ENCODE peak calls at places on chromosomes 7 and 10, in nine cellular contexts. E is AG04450, G is fibroblast of lung, N is A673, T is dorsolateral prefrontal cortex, S is lower lobe of right lung, F is upper lobe of right lung, J is ovary, P is suprapubic skin. R is an unnamed sample.

GRCh38 chr10:89644967-89645741 is at the start of gene PANK1:
- DNase-seq in E (peak), G (peak), N (peak), T (peak), S (peak), F (peak), J (peak), P (peak), R (peak)

GRCh38 chr7:32680259-32681173 is 185.2 kb downstream of the AVL9 start:
- DNase-seq in E (no peak), G (peak), N (no peak), T (no peak), S (no peak), F (no peak), J (no peak), P (no peak), R (no peak)

GRCh38 chr7:157384301-157384700 is 47.5 kb downstream of the DNAJB6 start:
- DNase-seq in E (no peak), G (peak), N (no peak), T (no peak), S (no peak), F (no peak), J (no peak), P (no peak), R (no peak)

GRCh38 chr10:131567279-131568162 is 256.0 kb upstream of the TCERG1L start:
- DNase-seq in E (no peak), G (no peak), N (no peak), T (no peak), S (no peak), F (no peak), J (no peak), P (no peak), R (no peak)

GRCh38 chr7:82335001-82335400 is 108.6 kb downstream of the CACNA2D1 start:
- DNase-seq in E (no peak), G (no peak), N (no peak), T (no peak), S (no peak), F (no peak), J (no peak), P (no peak), R (no peak)

GRCh38 chr10:16989826-16990293 is 139.8 kb downstream of the CUBN start:
- DNase-seq in E (no peak), G (peak), N (peak), T (no peak), S (no peak), F (no peak), J (no peak), P (no peak), R (no peak)

GRCh38 chr7:116726713-116727431 is 54.9 kb downstream of the MET start:
- DNase-seq in E (no peak), G (no peak), N (no peak), T (no peak), S (no peak), F (no peak), J (no peak), P (no peak), R (no peak)

GRCh38 chr10:96501985-96502384 is 11.7 kb downstream of the TLL2 start:
- DNase-seq in E (no peak), G (peak), N (no peak), T (no peak), S (no peak), F (no peak), J (no peak), P (no peak), R (no peak)

GRCh38 chr10:75013522-75013921 is 97.9 kb upstream of the SAMD8 start:
- DNase-seq in E (no peak), G (no peak), N (no peak), T (no peak), S (no peak), F (no peak), J (no peak), P (no peak), R (no peak)

GRCh38 chr7:117619690-117620089 is 139.9 kb downstream of the CFTR start:
- DNase-seq in E (no peak), G (no peak), N (no peak), T (no peak), S (no peak), F (no peak), J (no peak), P (no peak), R (no peak)

GRCh38 chr7:158530800-158531609 is 56.6 kb downstream of the PTPRN2 start:
- DNase-seq in E (no peak), G (no peak), N (no peak), T (no peak), S (no peak), F (no peak), J (no peak), P (no peak), R (no peak)

GRCh38 chr10:12750526-12751201 is 250.8 kb downstream of the CCDC3 start:
- DNase-seq in E (no peak), G (peak), N (no peak), T (no peak), S (no peak), F (no peak), J (no peak), P (no peak), R (no peak)

GRCh38 chr10:124155781-124156401 is 62.5 kb upstream of the CHST15 start:
- DNase-seq in E (no peak), G (peak), N (no peak), T (no peak), S (no peak), F (no peak), J (peak), P (peak), R (peak)

GRCh38 chr10:33722067-33722466 is 387.6 kb upstream of the NRP1 start:
- DNase-seq in E (no peak), G (peak), N (no peak), T (no peak), S (no peak), F (no peak), J (no peak), P (no peak), R (no peak)

GRCh38 chr10:27998178-27998953 is 513 bp downstream of the ODAD2 start:
- DNase-seq in E (no peak), G (peak), N (peak), T (no peak), S (peak), F (peak), J (peak), P (no peak), R (peak)

GRCh38 chr10:72285972-72286521 is 12.3 kb downstream of the DDIT4 start:
- DNase-seq in E (no peak), G (no peak), N (no peak), T (no peak), S (no peak), F (no peak), J (no peak), P (no peak), R (no peak)

GRCh38 chr7:118525020-118525419 is 300.5 kb downstream of the ANKRD7 start:
- DNase-seq in E (no peak), G (no peak), N (no peak), T (no peak), S (no peak), F (no peak), J (no peak), P (no peak), R (no peak)

GRCh38 chr10:28087675-28088351 is 88.9 kb upstream of the ODAD2 start:
- DNase-seq in E (peak), G (peak), N (peak), T (no peak), S (no peak), F (no peak), J (no peak), P (no peak), R (no peak)

GRCh38 chr10:126628746-126629145 is 41.7 kb downstream of the C10orf90 start:
- DNase-seq in E (no peak), G (no peak), N (no peak), T (no peak), S (no peak), F (no peak), J (no peak), P (no peak), R (no peak)

GRCh38 chr7:116210345-116211005 is at the start of gene TES:
- DNase-seq in E (no peak), G (peak), N (peak), T (no peak), S (peak), F (peak), J (peak), P (no peak), R (peak)

GRCh38 chr7:5213286-5213645 is 23.2 kb downstream of the WIPI2 start:
- DNase-seq in E (no peak), G (no peak), N (no peak), T (peak), S (no peak), F (peak), J (peak), P (peak), R (no peak)

GRCh38 chr10:97708976-97709745 is 4.4 kb upstream of the MARVELD1 start:
- DNase-seq in E (peak), G (peak), N (peak), T (peak), S (peak), F (no peak), J (peak), P (no peak), R (peak)

GRCh38 chr10:27446091-27446918 is 57.8 kb upstream of the RAB18 start:
- DNase-seq in E (peak), G (peak), N (peak), T (no peak), S (no peak), F (no peak), J (no peak), P (no peak), R (no peak)

GRCh38 chr7:147419001-147419400 is 1171.6 kb upstream of the C7orf33 start:
- DNase-seq in E (no peak), G (no peak), N (no peak), T (no peak), S (no peak), F (no peak), J (no peak), P (no peak), R (no peak)

GRCh38 chr7:74047804-74048380 is 19.9 kb downstream of the ELN start:
- DNase-seq in E (no peak), G (no peak), N (no peak), T (no peak), S (peak), F (no peak), J (no peak), P (peak), R (no peak)

GRCh38 chr7:5827755-5828154 is 46.3 kb upstream of the RNF216 start:
- DNase-seq in E (no peak), G (no peak), N (peak), T (no peak), S (peak), F (no peak), J (no peak), P (no peak), R (no peak)

GRCh38 chr7:48708635-48709034 is 215.7 kb upstream of the CDC14C start:
- DNase-seq in E (no peak), G (no peak), N (no peak), T (no peak), S (no peak), F (no peak), J (no peak), P (no peak), R (no peak)

GRCh38 chr10:131218811-131219583 is 92.5 kb downstream of the TCERG1L start:
- DNase-seq in E (no peak), G (no peak), N (no peak), T (no peak), S (peak), F (no peak), J (no peak), P (no peak), R (no peak)

GRCh38 chr10:126908729-126909526 is 3.7 kb downstream of the DOCK1 start:
- DNase-seq in E (no peak), G (peak), N (no peak), T (no peak), S (no peak), F (no peak), J (no peak), P (no peak), R (no peak)

GRCh38 chr7:36598056-36598675 is 126.1 kb downstream of the AOAH start:
- DNase-seq in E (no peak), G (peak), N (no peak), T (no peak), S (no peak), F (no peak), J (no peak), P (no peak), R (no peak)

GRCh38 chr10:27285093-27285492 is 44.5 kb upstream of the ACBD5 start:
- DNase-seq in E (no peak), G (no peak), N (peak), T (no peak), S (no peak), F (no peak), J (no peak), P (no peak), R (no peak)

GRCh38 chr10:132231656-132232552 is 45.2 kb downstream of the DPYSL4 start:
- DNase-seq in E (no peak), G (no peak), N (no peak), T (no peak), S (peak), F (no peak), J (no peak), P (no peak), R (no peak)

GRCh38 chr10:126569513-126570447 is 100.7 kb downstream of the C10orf90 start:
- DNase-seq in E (peak), G (peak), N (peak), T (no peak), S (no peak), F (no peak), J (no peak), P (no peak), R (no peak)

GRCh38 chr7:31763548-31763947 is 76.5 kb downstream of the PPP1R17 start:
- DNase-seq in E (no peak), G (no peak), N (peak), T (no peak), S (no peak), F (no peak), J (no peak), P (no peak), R (no peak)

GRCh38 chr7:19118896-19119301 is 1.5 kb upstream of the TWIST1 start:
- DNase-seq in E (no peak), G (no peak), N (no peak), T (no peak), S (no peak), F (no peak), J (peak), P (no peak), R (no peak)

GRCh38 chr10:31490858-31491504 is 172.0 kb downstream of the ZEB1 start:
- DNase-seq in E (no peak), G (peak), N (peak), T (no peak), S (no peak), F (no peak), J (no peak), P (no peak), R (no peak)

GRCh38 chr10:132606031-132606491 is 68.5 kb downstream of the INPP5A start:
- DNase-seq in E (no peak), G (no peak), N (no peak), T (no peak), S (no peak), F (no peak), J (no peak), P (no peak), R (no peak)

GRCh38 chr7:137146012-137146455 is 197.5 kb downstream of the PTN start:
- DNase-seq in E (peak), G (peak), N (no peak), T (no peak), S (no peak), F (no peak), J (no peak), P (no peak), R (no peak)

GRCh38 chr7:30684351-30684750 is 2.1 kb upstream of the CRHR2 start:
- DNase-seq in E (no peak), G (no peak), N (no peak), T (no peak), S (no peak), F (no peak), J (no peak), P (no peak), R (no peak)

GRCh38 chr7:112970771-112971170 is 115.9 kb downstream of the GPR85 start:
- DNase-seq in E (no peak), G (no peak), N (peak), T (no peak), S (no peak), F (no peak), J (no peak), P (no peak), R (no peak)
- TF ChIP-seq CTCF in E (no peak), G (peak), N (no peak), T (no peak), S (no peak), F (no peak), J (no peak), P (no peak), R (peak)

DNA sequence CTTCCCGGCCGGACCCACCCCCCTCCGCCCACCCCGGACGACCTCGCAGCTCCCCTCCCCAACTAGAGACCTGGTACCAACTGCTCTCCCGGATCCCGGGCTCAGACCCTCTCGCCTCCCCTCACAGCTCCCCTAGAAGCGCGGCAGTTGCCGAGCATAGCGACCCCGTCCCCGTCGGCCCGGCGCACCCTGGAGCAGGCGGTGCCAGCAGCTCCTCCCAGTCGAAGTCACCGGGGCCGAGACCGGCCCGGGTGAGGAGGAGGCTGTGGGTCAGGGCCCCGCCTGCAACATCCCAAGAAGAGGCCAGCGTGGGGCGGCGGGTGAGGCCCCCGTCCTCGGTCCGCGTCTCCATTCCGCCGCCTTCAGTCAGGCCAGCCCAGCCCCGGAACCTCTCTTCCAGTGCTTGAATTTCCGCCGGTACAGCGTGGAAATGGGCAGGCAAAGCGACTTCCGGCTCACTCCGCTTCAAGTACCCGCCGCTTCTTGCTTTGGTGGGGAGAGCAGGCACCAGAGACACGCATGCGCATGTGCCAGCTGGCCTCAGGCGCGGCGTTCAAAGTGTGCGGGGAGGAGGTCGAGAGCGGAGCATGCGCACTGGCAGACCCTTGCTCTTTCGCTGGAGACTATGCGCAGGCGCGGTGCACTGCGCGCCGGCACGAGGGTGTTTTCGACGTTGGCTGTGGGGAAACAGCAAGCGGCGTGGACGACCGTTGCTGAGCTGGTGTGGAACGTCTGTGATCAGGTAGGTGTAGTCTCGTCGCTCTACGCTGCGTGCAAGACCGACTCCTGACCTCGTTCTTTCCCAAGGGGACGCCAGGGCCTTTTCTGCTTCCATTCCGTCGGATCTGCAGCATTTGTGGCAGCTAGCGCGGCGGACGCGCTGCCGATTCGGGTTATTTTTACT is at the start of gene C10orf88:
- DNase-seq in E (peak), G (peak), N (peak), T (peak), S (peak), F (peak), J (peak), P (peak), R (peak)
- H3K27ac ChIP-seq in E (peak), G (peak), N (peak), T (peak), S (peak), F (peak), J (no peak), P (peak), R (peak)

DNA sequence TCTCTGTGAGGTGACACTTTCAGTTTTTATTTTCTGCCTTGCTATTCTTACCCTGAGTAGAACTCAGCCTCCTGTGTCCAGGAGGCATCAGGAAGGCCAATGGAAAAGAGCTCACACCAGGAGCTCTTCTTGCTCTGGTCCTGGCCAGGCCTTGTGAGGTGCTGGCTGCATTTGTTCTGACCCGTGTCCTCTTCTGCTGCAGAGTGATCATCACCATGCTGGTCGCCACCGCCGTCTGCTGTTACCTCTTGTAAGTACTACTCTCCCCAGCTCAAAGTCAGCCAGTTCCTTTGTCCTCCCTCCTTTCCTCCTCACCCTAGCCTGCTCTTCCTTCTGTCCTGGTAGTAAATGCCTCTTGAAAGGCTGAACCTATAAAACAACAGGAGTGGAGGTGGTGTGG is 1.6 kb downstream of the ATP6V0E2 start:
- DNase-seq in E (no peak), G (no peak), N (no peak), T (no peak), S (no peak), F (no peak), J (no peak), P (no peak), R (no peak)
- H3K4me3 ChIP-seq in E (no peak), G (no peak), N (no peak), T (peak), S (no peak), F (no peak), J (no peak), P (no peak), R (no peak)

DNA sequence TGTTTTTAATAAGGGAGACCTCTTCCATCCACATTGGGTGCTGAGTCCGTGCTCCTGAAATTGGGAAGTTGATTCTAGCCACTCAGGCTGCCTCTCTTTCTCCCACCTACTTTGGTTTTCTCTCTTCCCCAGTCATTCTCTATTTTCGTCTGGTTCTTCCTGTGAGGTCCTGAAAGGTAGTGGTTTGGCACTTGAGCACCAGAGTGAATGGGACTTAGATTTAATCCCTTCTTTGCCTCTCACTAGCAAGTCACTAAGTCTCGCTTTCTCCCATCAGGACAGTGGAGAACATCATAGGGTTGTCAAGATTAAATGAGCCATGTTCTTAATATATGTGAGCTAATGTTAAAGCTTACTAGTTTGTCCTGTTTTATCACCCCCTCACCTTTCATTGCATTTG is 4.0 kb upstream of the AASS start:
- DNase-seq in E (no peak), G (no peak), N (no peak), T (no peak), S (no peak), F (no peak), J (no peak), P (no peak), R (no peak)
- TF ChIP-seq CTCF in E (no peak), G (no peak), N (no peak), T (no peak), S (no peak), F (no peak), J (no peak), P (no peak), R (no peak)

GRCh38 chr7:43727003-43727402 is 2.3 kb downstream of the COA1 start:
- DNase-seq in E (no peak), G (no peak), N (no peak), T (no peak), S (no peak), F (no peak), J (no peak), P (no peak), R (no peak)
- H3K27ac ChIP-seq in E (no peak), G (no peak), N (no peak), T (no peak), S (no peak), F (no peak), J (no peak), P (no peak), R (no peak)

GRCh38 chr7:129123517-129123872 is 21.0 kb upstream of the TSPAN33 start:
- DNase-seq in E (no peak), G (no peak), N (no peak), T (no peak), S (no peak), F (no peak), J (no peak), P (no peak), R (no peak)
- H3K4me3 ChIP-seq in E (no peak), G (no peak), N (no peak), T (no peak), S (no peak), F (no peak), J (no peak), P (no peak), R (no peak)

GRCh38 chr10:51082857-51083256 is 8.6 kb downstream of the PRKG1 start:
- DNase-seq in E (no peak), G (no peak), N (no peak), T (no peak), S (no peak), F (no peak), J (no peak), P (no peak), R (no peak)
- TF ChIP-seq CTCF in E (no peak), G (no peak), N (no peak), T (no peak), S (no peak), F (no peak), J (no peak), P (no peak), R (no peak)

R was measured in left ventricle myocardium inferior.